ENCODE peak calls at places on chromosome 11, in four cellular contexts. U is A549, C is HepG2, O is GM23338. V is an unnamed sample.

GRCh38 chr11:75263944-75264349 is 23.4 kb downstream of the TPBGL start:
- DNase-seq in U (no peak), C (no peak), O (no peak), V (no peak)

GRCh38 chr11:107018902-107019493 is 722 bp upstream of the GUCY1A2 start:
- DNase-seq in U (peak; percentile 32), C (peak; percentile 20), O (peak; percentile 91), V (peak; percentile 7)

GRCh38 chr11:67463680-67464410 is 5.2 kb downstream of the TMEM134 start:
- DNase-seq in U (peak; percentile 90), C (peak; percentile 52), O (no peak), V (peak; percentile 75)

GRCh38 chr11:34243620-34244493 is 114.0 kb downstream of the ABTB2 start:
- DNase-seq in U (peak; percentile 94), C (no peak), O (no peak), V (peak; percentile 28)

GRCh38 chr11:69463892-69464620 is 17.4 kb upstream of the LINC01488 start:
- DNase-seq in U (no peak), C (no peak), O (no peak), V (no peak)

GRCh38 chr11:23112390-23112789 is 252.1 kb upstream of the CCDC179 start:
- DNase-seq in U (no peak), C (no peak), O (peak; percentile 53), V (no peak)

GRCh38 chr11:114397349-114397982 is 2.8 kb downstream of the C11orf71 start:
- DNase-seq in U (no peak), C (no peak), O (no peak), V (no peak)

GRCh38 chr11:120128392-120129172 is 9.3 kb downstream of the TRIM29 start:
- DNase-seq in U (peak; percentile 60), C (peak; percentile 18), O (no peak), V (no peak)

GRCh38 chr11:131914299-131914902 is 544.0 kb downstream of the NTM start:
- DNase-seq in U (no peak), C (no peak), O (no peak), V (no peak)

GRCh38 chr11:14445542-14446530 is 53.8 kb downstream of the COPB1 start:
- DNase-seq in U (no peak), C (no peak), O (peak; percentile 4), V (no peak)

GRCh38 chr11:19087658-19088057 is 27.1 kb upstream of the MRGPRX2 start:
- DNase-seq in U (no peak), C (no peak), O (no peak), V (no peak)

GRCh38 chr11:14357843-14358728 is 897 bp downstream of the RRAS2 start:
- DNase-seq in U (peak; percentile 76), C (peak; percentile 66), O (peak; percentile 91), V (peak; percentile 74)

GRCh38 chr11:89355649-89356048 is 135.5 kb downstream of the NOX4 start:
- DNase-seq in U (no peak), C (no peak), O (no peak), V (no peak)

GRCh38 chr11:47083913-47084312 is 92.8 kb downstream of the ARFGAP2 start:
- DNase-seq in U (peak; percentile 13), C (no peak), O (no peak), V (no peak)
- TF ChIP-seq JUNB in U (no peak), C (no peak), O (no peak), V (no peak)

GRCh38 chr11:16392646-16393045 is 36.3 kb upstream of the SOX6 start:
- DNase-seq in U (no peak), C (no peak), O (no peak), V (no peak)

GRCh38 chr11:16393335-16393734 is 37.0 kb upstream of the SOX6 start:
- DNase-seq in U (no peak), C (no peak), O (no peak), V (peak; percentile 36)

GRCh38 chr11:16394947-16395346 is 38.6 kb upstream of the SOX6 start:
- DNase-seq in U (no peak), C (no peak), O (no peak), V (no peak)

GRCh38 chr11:16397355-16397754 is 41.0 kb upstream of the SOX6 start:
- DNase-seq in U (no peak), C (no peak), O (no peak), V (no peak)

GRCh38 chr11:16395601-16396000 is 39.3 kb upstream of the SOX6 start:
- DNase-seq in U (no peak), C (no peak), O (no peak), V (no peak)
- TF ChIP-seq JUNB in U (no peak), C (no peak), O (no peak), V (no peak)

DNA sequence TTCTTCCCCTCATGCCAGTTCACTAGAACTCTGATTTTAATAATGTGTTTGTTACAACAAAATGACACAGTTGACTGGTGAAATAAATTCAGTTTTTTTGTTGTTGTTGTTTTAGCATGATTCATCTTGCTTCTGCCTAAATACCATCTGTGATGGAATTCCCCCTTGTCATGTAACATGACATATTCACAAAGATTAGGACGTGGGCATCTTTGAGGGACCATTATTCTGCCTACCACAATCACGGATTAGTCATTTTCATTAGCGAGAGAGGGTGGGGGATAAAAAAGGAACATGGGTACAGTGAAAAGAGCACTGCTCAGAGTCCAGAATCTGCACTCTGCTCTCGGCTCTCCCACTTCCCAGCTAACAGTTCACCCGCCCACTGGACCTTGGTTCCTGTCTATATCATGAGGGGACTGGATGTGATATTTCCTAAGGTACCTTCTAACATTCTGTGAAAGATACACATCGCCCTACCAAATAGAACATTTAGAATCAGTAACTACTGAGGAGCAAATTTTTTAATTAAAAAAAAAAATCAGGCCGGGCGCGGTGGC is 11.3 kb downstream of the HTATIP2 start:
- DNase-seq in U (no peak), C (no peak), O (no peak), V (no peak)
- TF ChIP-seq JUNB in U (no peak), C (no peak), O (no peak), V (no peak)

DNA sequence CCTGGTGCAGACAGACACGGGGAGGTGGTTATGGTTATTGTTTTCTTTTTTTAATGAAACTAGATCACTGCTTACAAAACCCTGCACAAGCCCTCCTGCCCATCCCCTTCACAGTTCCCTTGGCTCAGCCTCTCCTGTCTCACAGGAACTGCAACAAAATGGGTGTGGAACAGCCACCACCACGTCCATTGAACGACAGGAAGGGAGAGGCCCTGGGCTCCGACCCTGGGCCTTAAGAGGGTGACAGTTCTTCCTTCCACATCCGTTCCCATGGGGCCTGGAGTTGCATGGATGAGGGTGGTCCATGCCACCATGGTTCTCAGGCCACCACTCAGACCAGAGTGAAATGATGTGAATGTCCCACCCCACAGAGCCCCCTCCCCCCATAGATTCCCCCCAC is 15.7 kb downstream of the PRPF19 start:
- DNase-seq in U (no peak), C (no peak), O (no peak), V (no peak)
- TF ChIP-seq JUNB in U (no peak), C (no peak), O (no peak), V (no peak)

GRCh38 chr11:73468590-73469161 is 92.5 kb downstream of the RELT start:
- DNase-seq in U (no peak), C (no peak), O (no peak), V (no peak)

GRCh38 chr11:73465019-73465675 is 88.9 kb downstream of the RELT start:
- DNase-seq in U (no peak), C (no peak), O (no peak), V (no peak)

GRCh38 chr11:73466643-73467042 is 90.4 kb downstream of the RELT start:
- DNase-seq in U (no peak), C (no peak), O (peak; percentile 42), V (no peak)

GRCh38 chr11:73469401-73469800 is 93.2 kb downstream of the RELT start:
- DNase-seq in U (no peak), C (no peak), O (no peak), V (no peak)

GRCh38 chr11:73467505-73467904 is 91.3 kb downstream of the RELT start:
- DNase-seq in U (no peak), C (no peak), O (no peak), V (no peak)
- TF ChIP-seq JUNB in U (no peak), C (no peak), O (no peak), V (no peak)

DNA sequence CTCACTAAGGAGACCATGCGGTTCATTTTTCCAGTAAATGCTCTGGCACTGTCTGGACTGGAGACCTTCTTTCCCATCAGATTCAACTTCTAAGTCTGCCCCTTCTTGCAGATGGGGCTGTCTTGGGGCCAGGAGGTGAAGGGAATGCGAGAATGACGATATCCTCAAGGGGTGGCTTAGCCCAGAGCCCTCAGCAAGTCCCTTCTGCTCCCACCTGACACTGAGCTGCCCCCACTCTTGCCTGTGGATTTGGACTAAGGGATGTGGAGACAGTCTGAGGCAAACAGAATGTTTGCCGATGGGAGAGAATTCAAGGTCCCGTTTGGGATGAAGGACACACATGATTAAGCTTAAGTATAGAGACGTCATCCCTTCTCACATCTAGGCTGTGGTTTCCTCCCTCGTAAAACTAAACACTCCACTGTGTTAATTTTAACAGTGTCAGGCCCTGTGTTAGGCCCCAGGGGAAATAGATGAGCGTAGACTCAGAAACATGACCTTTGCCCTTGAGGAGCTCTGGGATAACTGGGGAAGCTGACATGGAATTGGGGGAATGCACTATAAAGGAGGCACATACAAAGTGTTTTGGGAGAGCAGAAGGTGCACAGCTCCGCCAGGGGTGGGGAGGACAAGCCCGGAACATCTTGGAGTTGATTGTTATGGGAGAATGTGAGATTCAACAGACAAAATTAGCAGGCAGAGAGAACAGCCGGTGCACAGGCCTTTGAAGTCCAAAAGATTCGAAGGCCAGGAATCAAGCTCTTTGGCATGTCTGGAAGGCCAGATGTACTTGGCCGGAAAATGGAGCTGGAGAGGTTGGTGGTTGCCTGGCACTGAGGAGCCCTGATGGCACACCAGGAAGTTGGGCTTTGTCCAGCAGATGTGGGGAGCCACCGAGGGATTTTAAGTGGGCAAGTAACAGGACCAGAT is 71.6 kb downstream of the ST3GAL4 start:
- DNase-seq in U (no peak), C (no peak), O (no peak), V (no peak)
- TF ChIP-seq JUNB in U (no peak), C (no peak), O (no peak), V (no peak)

DNA sequence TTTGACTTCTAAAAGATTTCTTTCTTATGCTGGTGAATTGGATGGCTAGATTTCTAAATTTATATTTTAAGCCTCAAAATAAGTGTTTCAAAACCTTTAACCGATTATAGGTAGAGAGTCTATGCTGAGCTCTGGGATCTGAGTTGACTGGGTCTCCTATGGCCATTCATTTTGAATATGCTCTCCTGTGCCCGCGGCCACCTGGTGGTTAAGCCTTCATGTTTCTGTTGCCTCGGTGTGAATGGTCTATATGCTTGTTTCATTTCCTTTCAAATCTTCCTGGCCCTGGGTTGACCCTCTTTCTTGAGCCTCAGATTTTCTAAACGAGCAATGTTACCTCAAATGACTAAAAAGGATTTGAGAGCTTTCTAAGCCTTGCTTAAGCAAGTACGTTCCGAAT is 789.3 kb upstream of the KIRREL3 start:
- DNase-seq in U (peak; percentile 13), C (no peak), O (peak; percentile 77), V (no peak)
- TF ChIP-seq JUNB in U (no peak), C (no peak), O (no peak), V (no peak)